ENCODE peak calls at places on chromosome 1, in eight cellular contexts. S, J, A, L, H, U, E and X are unnamed samples.

GRCh38 chr1:75092141-75092540 is 42.0 kb upstream of the LHX8 start:
- DNase-seq in U (no peak), S (no peak), J (peak), H (no peak), E (no peak), L (no peak), A (no peak), X (no peak)

GRCh38 chr1:166915941-166916340 is 39.9 kb upstream of the TADA1 start:
- DNase-seq in H (no peak), J (peak), S (no peak), A (no peak), U (no peak), L (no peak), E (peak), X (no peak)

GRCh38 chr1:6547301-6547700 is 7.0 kb downstream of the NOL9 start:
- DNase-seq in A (no peak), U (no peak), S (no peak), L (no peak), J (peak), E (no peak), H (no peak), X (no peak)

GRCh38 chr1:24870551-24871195 is 59.4 kb downstream of the RUNX3 start:
- DNase-seq in A (no peak), U (no peak), H (no peak), J (no peak), S (no peak), L (no peak), E (no peak), X (no peak)

GRCh38 chr1:7669559-7670208 is 101.4 kb upstream of the VAMP3 start:
- DNase-seq in U (peak), J (peak), L (peak), E (peak), H (peak), S (peak), A (peak), X (no peak)

GRCh38 chr1:171081220-171081993 is 9.3 kb upstream of the FMO3 start:
- DNase-seq in U (no peak), L (no peak), S (peak), J (peak), E (no peak), A (no peak), H (no peak), X (peak)

GRCh38 chr1:68221971-68222355 is 10.4 kb downstream of the WLS start:
- DNase-seq in E (no peak), S (no peak), U (no peak), H (no peak), J (peak), L (no peak), A (no peak), X (no peak)

GRCh38 chr1:45375104-45376090 is 35.2 kb upstream of the MUTYH start:
- DNase-seq in H (no peak), A (no peak), J (peak), S (no peak), L (no peak), U (no peak), E (no peak), X (no peak)